ENCODE peak calls at places on chromosomes 12 and 14, in eight cellular contexts. One of them, this sample, is unnamed.

GRCh38 chr12:11877869-11878780 is 192.6 kb upstream of the BCL2L14 start:
- DNase-seq in psoas muscle: no peak
- DNase-seq in kidney: no peak
- DNase-seq in GM12865: no peak
- DNase-seq in fibroblast of villous mesenchyme: peak
- DNase-seq in spleen: no peak
- DNase-seq in tibial artery: peak
- DNase-seq in A549: peak
- DNase-seq in this sample: peak

GRCh38 chr12:1821805-1822204 is 1.4 kb downstream of the LRTM2 start:
- DNase-seq in psoas muscle: no peak
- DNase-seq in kidney: no peak
- DNase-seq in GM12865: no peak
- DNase-seq in fibroblast of villous mesenchyme: no peak
- DNase-seq in spleen: no peak
- DNase-seq in tibial artery: no peak
- DNase-seq in A549: no peak
- DNase-seq in this sample: no peak

GRCh38 chr12:111426341-111427185 is 20.8 kb downstream of the SH2B3 start:
- DNase-seq in psoas muscle: no peak
- DNase-seq in kidney: no peak
- DNase-seq in GM12865: no peak
- DNase-seq in fibroblast of villous mesenchyme: no peak
- DNase-seq in spleen: no peak
- DNase-seq in tibial artery: no peak
- DNase-seq in A549: no peak
- DNase-seq in this sample: no peak

GRCh38 chr12:74408601-74409166 is 129.0 kb upstream of the ATXN7L3B start:
- DNase-seq in psoas muscle: no peak
- DNase-seq in kidney: no peak
- DNase-seq in GM12865: no peak
- DNase-seq in fibroblast of villous mesenchyme: no peak
- DNase-seq in spleen: no peak
- DNase-seq in tibial artery: no peak
- DNase-seq in A549: no peak
- DNase-seq in this sample: no peak

GRCh38 chr12:95977764-95978305 is 18.3 kb downstream of the HAL start:
- DNase-seq in psoas muscle: no peak
- DNase-seq in kidney: no peak
- DNase-seq in GM12865: no peak
- DNase-seq in fibroblast of villous mesenchyme: no peak
- DNase-seq in spleen: no peak
- DNase-seq in tibial artery: no peak
- DNase-seq in A549: no peak
- DNase-seq in this sample: no peak

GRCh38 chr12:51388826-51389225 is 2.4 kb downstream of the GALNT6 start:
- DNase-seq in psoas muscle: no peak
- DNase-seq in kidney: no peak
- DNase-seq in GM12865: peak
- DNase-seq in fibroblast of villous mesenchyme: no peak
- DNase-seq in spleen: no peak
- DNase-seq in tibial artery: no peak
- DNase-seq in A549: no peak
- DNase-seq in this sample: no peak

GRCh38 chr14:89955022-89955414 is 488 bp upstream of the EFCAB11 start:
- DNase-seq in psoas muscle: no peak
- DNase-seq in kidney: no peak
- DNase-seq in GM12865: no peak
- DNase-seq in fibroblast of villous mesenchyme: no peak
- DNase-seq in spleen: no peak
- DNase-seq in tibial artery: no peak
- DNase-seq in A549: no peak
- DNase-seq in this sample: no peak

GRCh38 chr12:6197996-6198395 is 2.2 kb upstream of the CD9 start:
- DNase-seq in psoas muscle: no peak
- DNase-seq in kidney: no peak
- DNase-seq in GM12865: no peak
- DNase-seq in fibroblast of villous mesenchyme: no peak
- DNase-seq in spleen: no peak
- DNase-seq in tibial artery: no peak
- DNase-seq in A549: no peak
- DNase-seq in this sample: no peak

GRCh38 chr12:127556487-127556886 is 710.5 kb upstream of the TMEM132C start:
- DNase-seq in psoas muscle: no peak
- DNase-seq in kidney: no peak
- DNase-seq in GM12865: no peak
- DNase-seq in fibroblast of villous mesenchyme: no peak
- DNase-seq in spleen: no peak
- DNase-seq in tibial artery: no peak
- DNase-seq in A549: no peak
- DNase-seq in this sample: no peak

GRCh38 chr14:67166450-67166853 is 22.8 kb upstream of the GARIN2 start:
- DNase-seq in psoas muscle: no peak
- DNase-seq in kidney: no peak
- DNase-seq in GM12865: peak
- DNase-seq in fibroblast of villous mesenchyme: peak
- DNase-seq in spleen: no peak
- DNase-seq in tibial artery: no peak
- DNase-seq in A549: peak
- DNase-seq in this sample: no peak

GRCh38 chr14:96083667-96084320 is 44.6 kb downstream of the C14orf132 start:
- DNase-seq in psoas muscle: no peak
- DNase-seq in kidney: no peak
- DNase-seq in GM12865: no peak
- DNase-seq in fibroblast of villous mesenchyme: no peak
- DNase-seq in spleen: peak
- DNase-seq in tibial artery: no peak
- DNase-seq in A549: no peak
- DNase-seq in this sample: no peak

GRCh38 chr14:102086346-102086971 is 385 bp downstream of the HSP90AA1 start:
- DNase-seq in psoas muscle: peak
- DNase-seq in kidney: peak
- DNase-seq in GM12865: peak
- DNase-seq in fibroblast of villous mesenchyme: peak
- DNase-seq in spleen: no peak
- DNase-seq in tibial artery: peak
- DNase-seq in A549: peak
- DNase-seq in this sample: no peak

GRCh38 chr12:108101605-108102175 is 27.4 kb upstream of the WSCD2 start:
- DNase-seq in psoas muscle: no peak
- DNase-seq in kidney: no peak
- DNase-seq in GM12865: peak
- DNase-seq in fibroblast of villous mesenchyme: no peak
- DNase-seq in spleen: no peak
- DNase-seq in tibial artery: no peak
- DNase-seq in A549: no peak
- DNase-seq in this sample: no peak

GRCh38 chr14:104931323-104931770 is 6.7 kb downstream of the PLD4 start:
- DNase-seq in psoas muscle: no peak
- DNase-seq in kidney: no peak
- DNase-seq in GM12865: no peak
- DNase-seq in fibroblast of villous mesenchyme: no peak
- DNase-seq in spleen: no peak
- DNase-seq in tibial artery: no peak
- DNase-seq in A549: no peak
- DNase-seq in this sample: no peak

GRCh38 chr14:104933721-104934379 is 9.2 kb downstream of the PLD4 start:
- DNase-seq in psoas muscle: no peak
- DNase-seq in kidney: peak
- DNase-seq in GM12865: no peak
- DNase-seq in fibroblast of villous mesenchyme: no peak
- DNase-seq in spleen: no peak
- DNase-seq in tibial artery: no peak
- DNase-seq in A549: no peak
- DNase-seq in this sample: no peak

GRCh38 chr14:104931771-104932675 is 7.3 kb downstream of the PLD4 start:
- DNase-seq in psoas muscle: no peak
- DNase-seq in kidney: peak
- DNase-seq in GM12865: no peak
- DNase-seq in fibroblast of villous mesenchyme: no peak
- DNase-seq in spleen: no peak
- DNase-seq in tibial artery: peak
- DNase-seq in A549: no peak
- DNase-seq in this sample: no peak

GRCh38 chr14:104934380-104934733 is 9.7 kb downstream of the PLD4 start:
- DNase-seq in psoas muscle: no peak
- DNase-seq in kidney: no peak
- DNase-seq in GM12865: no peak
- DNase-seq in fibroblast of villous mesenchyme: no peak
- DNase-seq in spleen: no peak
- DNase-seq in tibial artery: no peak
- DNase-seq in A549: no peak
- DNase-seq in this sample: no peak

DNA sequence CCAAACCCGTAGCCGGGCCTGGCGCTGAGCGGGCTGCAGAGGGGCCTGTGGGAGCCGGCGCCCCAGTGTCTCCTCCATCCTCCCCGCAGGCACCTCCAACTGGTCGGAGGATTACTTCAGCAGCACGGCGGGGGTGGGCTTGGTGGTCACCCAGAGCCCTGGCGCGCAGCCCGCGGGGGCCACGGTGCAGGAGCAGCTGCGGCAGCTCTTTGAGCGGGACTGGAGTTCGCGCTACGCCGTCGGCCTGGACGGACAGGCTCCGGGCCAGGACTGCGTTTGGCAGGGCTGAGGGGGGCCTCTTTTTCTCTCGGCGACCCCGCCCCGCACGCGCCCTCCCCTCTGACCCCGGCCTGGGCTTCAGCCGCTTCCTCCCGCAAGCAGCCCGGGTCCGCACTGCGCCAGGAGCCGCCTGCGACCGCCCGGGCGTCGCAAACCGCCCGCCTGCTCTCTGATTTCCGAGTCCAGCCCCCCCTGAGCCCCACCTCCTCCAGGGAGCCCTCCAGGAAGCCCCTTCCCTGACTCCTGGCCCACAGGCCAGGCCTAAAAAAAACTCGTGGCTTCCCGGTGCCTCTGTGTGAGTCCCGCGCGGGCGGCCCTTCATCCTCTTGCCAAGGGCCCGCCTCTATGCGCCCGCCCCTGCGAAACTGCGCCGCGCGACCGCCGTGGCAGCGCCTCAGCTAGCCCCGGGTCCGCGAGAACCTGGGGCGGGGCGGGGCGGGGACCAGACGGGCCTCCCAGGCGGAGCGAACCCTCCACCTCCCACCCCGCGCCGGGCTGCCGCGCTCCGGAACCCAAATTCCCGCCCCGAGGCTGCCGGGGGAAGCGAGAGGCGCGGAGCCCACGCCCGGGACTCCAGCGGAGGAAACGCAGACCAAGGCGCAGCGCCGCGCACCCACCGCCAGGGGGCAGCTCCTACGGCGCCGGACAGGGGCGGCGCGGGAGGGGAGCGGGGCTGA is 8.3 kb downstream of the PLD4 start:
- DNase-seq in psoas muscle: peak
- DNase-seq in kidney: peak
- DNase-seq in GM12865: peak
- DNase-seq in fibroblast of villous mesenchyme: peak
- DNase-seq in spleen: peak
- DNase-seq in tibial artery: peak
- DNase-seq in A549: peak
- DNase-seq in this sample: peak
- TF ChIP-seq CTCF in psoas muscle: peak
- TF ChIP-seq CTCF in kidney: peak
- TF ChIP-seq CTCF in GM12865: peak
- TF ChIP-seq CTCF in fibroblast of villous mesenchyme: peak
- TF ChIP-seq CTCF in spleen: peak
- TF ChIP-seq CTCF in tibial artery: peak
- TF ChIP-seq CTCF in A549: peak
- TF ChIP-seq CTCF in this sample: peak

DNA sequence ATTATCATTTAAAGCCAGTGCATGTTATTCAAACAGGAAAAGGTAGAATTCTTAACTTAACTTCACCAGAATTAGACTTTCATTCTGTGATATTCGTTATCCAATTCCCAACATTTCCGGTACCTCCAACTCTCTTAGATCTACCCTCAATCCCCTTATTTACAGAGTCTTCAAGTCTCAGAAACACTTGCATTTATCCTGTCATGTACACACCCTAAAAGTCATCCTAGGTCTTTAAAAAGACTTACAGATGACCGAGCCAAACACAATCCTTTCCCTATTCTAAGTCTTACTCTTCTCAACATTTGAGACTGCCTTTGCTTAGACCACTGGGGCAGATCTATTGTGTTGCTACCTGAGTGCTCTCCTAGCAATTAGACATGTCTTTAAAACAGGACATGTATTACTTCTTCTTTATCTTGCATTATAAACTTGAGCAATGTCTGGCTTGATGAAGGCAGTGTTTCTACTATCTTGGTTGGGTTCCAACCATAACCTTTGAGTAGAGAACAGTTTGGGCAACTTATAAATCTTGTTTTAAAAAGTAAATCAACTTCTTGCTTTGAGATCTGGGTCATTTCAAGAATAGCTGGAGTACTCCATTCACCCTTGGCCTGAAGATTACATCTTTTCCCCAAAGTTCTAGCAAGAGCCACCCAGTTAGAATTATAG is 140.6 kb upstream of the PLEKHG7 start:
- DNase-seq in psoas muscle: no peak
- DNase-seq in kidney: no peak
- DNase-seq in GM12865: no peak
- DNase-seq in fibroblast of villous mesenchyme: no peak
- DNase-seq in spleen: no peak
- DNase-seq in tibial artery: no peak
- DNase-seq in A549: no peak
- DNase-seq in this sample: no peak
- H3K4me3 ChIP-seq in psoas muscle: no peak
- H3K4me3 ChIP-seq in kidney: no peak
- H3K4me3 ChIP-seq in GM12865: peak
- H3K4me3 ChIP-seq in fibroblast of villous mesenchyme: no peak
- H3K4me3 ChIP-seq in spleen: no peak
- H3K4me3 ChIP-seq in tibial artery: no peak
- H3K4me3 ChIP-seq in A549: no peak
- H3K4me3 ChIP-seq in this sample: no peak

DNA sequence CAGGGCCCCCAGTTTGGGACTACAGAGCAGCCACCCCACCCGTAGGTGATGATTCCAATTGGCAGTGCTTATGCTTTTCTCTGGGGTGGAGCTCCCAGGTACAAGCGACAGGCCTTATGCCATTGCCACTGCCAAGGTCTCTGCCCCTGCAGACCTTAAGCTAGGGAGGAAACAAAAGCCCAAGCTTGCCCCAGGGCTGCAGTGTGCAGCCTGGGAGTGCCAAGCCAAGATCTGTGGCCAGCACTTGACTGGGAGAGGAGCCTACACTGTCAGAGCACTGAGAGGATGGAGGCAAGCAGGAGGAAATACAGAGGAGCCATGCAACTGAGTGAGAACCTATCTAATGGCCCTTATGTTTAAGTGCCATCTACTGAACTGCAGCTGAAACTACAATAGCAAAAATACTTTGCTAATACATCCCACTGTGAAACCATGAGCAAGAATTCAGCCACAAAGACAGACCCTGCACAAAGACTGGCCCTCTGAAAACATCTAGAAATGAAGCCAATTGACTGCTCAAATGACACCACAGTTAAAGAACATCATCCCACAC is 17.7 kb upstream of the ASCL1 start:
- DNase-seq in psoas muscle: no peak
- DNase-seq in kidney: no peak
- DNase-seq in GM12865: peak
- DNase-seq in fibroblast of villous mesenchyme: no peak
- DNase-seq in spleen: no peak
- DNase-seq in tibial artery: no peak
- DNase-seq in A549: no peak
- DNase-seq in this sample: no peak
- TF ChIP-seq CTCF in psoas muscle: no peak
- TF ChIP-seq CTCF in kidney: peak
- TF ChIP-seq CTCF in GM12865: peak
- TF ChIP-seq CTCF in fibroblast of villous mesenchyme: no peak
- TF ChIP-seq CTCF in spleen: no peak
- TF ChIP-seq CTCF in tibial artery: no peak
- TF ChIP-seq CTCF in A549: no peak
- TF ChIP-seq CTCF in this sample: no peak

GRCh38 chr12:9319044-9319841 is 111.0 kb upstream of the PZP start:
- DNase-seq in psoas muscle: no peak
- DNase-seq in kidney: no peak
- DNase-seq in GM12865: peak
- DNase-seq in fibroblast of villous mesenchyme: no peak
- DNase-seq in spleen: no peak
- DNase-seq in tibial artery: no peak
- DNase-seq in A549: no peak
- DNase-seq in this sample: no peak
- H3K4me3 ChIP-seq in psoas muscle: no peak
- H3K4me3 ChIP-seq in kidney: no peak
- H3K4me3 ChIP-seq in GM12865: no peak
- H3K4me3 ChIP-seq in fibroblast of villous mesenchyme: no peak
- H3K4me3 ChIP-seq in spleen: no peak
- H3K4me3 ChIP-seq in tibial artery: no peak
- H3K4me3 ChIP-seq in A549: no peak
- H3K4me3 ChIP-seq in this sample: no peak